ENCODE peak calls at places on chromosome 3, in four cellular contexts. One of them, this sample, is unnamed.

GRCh38 chr3:9231006-9231405 is 18.4 kb downstream of the SRGAP3 start:
- DNase-seq in stimulated activated CD8-positive, alpha-beta memory T cell treated with anti-CD3 and anti-CD28 coated beads, Interleukin-2, amount 100 ng/mL, for 1 hour: no peak
- DNase-seq in non-pigmented ciliary epithelial cell: no peak
- DNase-seq in brain microvascular endothelial cell: no peak
- DNase-seq in this sample: no peak

GRCh38 chr3:140627756-140628155 is 50.1 kb upstream of the TRIM42 start:
- DNase-seq in non-pigmented ciliary epithelial cell: no peak
- DNase-seq in brain microvascular endothelial cell: no peak
- DNase-seq in stimulated activated CD8-positive, alpha-beta memory T cell treated with anti-CD3 and anti-CD28 coated beads, Interleukin-2, amount 100 ng/mL, for 1 hour: no peak
- DNase-seq in this sample: no peak

GRCh38 chr3:146507331-146508120 is 36.9 kb downstream of the PLSCR1 start:
- DNase-seq in stimulated activated CD8-positive, alpha-beta memory T cell treated with anti-CD3 and anti-CD28 coated beads, Interleukin-2, amount 100 ng/mL, for 1 hour: no peak
- DNase-seq in non-pigmented ciliary epithelial cell: no peak
- DNase-seq in brain microvascular endothelial cell: no peak
- DNase-seq in this sample: no peak

GRCh38 chr3:65484964-65485363 is 553.8 kb downstream of the MAGI1 start:
- DNase-seq in brain microvascular endothelial cell: no peak
- DNase-seq in stimulated activated CD8-positive, alpha-beta memory T cell treated with anti-CD3 and anti-CD28 coated beads, Interleukin-2, amount 100 ng/mL, for 1 hour: no peak
- DNase-seq in non-pigmented ciliary epithelial cell: no peak
- DNase-seq in this sample: no peak

GRCh38 chr3:197468167-197468566 is 87.6 kb downstream of the BDH1 start:
- DNase-seq in non-pigmented ciliary epithelial cell: no peak
- DNase-seq in stimulated activated CD8-positive, alpha-beta memory T cell treated with anti-CD3 and anti-CD28 coated beads, Interleukin-2, amount 100 ng/mL, for 1 hour: no peak
- DNase-seq in brain microvascular endothelial cell: no peak
- DNase-seq in this sample: no peak

GRCh38 chr3:24184528-24185176 is 239.6 kb downstream of the NR1D2 start:
- DNase-seq in stimulated activated CD8-positive, alpha-beta memory T cell treated with anti-CD3 and anti-CD28 coated beads, Interleukin-2, amount 100 ng/mL, for 1 hour: no peak
- DNase-seq in brain microvascular endothelial cell: no peak
- DNase-seq in non-pigmented ciliary epithelial cell: no peak
- DNase-seq in this sample: no peak

GRCh38 chr3:141402476-141403171 is 34.3 kb downstream of the ZBTB38 start:
- DNase-seq in non-pigmented ciliary epithelial cell: no peak
- DNase-seq in stimulated activated CD8-positive, alpha-beta memory T cell treated with anti-CD3 and anti-CD28 coated beads, Interleukin-2, amount 100 ng/mL, for 1 hour: peak; percentile 11
- DNase-seq in brain microvascular endothelial cell: peak; percentile 56
- DNase-seq in this sample: peak; percentile 41

GRCh38 chr3:149968216-149968615 is 2.5 kb downstream of the PFN2 start:
- DNase-seq in stimulated activated CD8-positive, alpha-beta memory T cell treated with anti-CD3 and anti-CD28 coated beads, Interleukin-2, amount 100 ng/mL, for 1 hour: no peak
- DNase-seq in non-pigmented ciliary epithelial cell: no peak
- DNase-seq in brain microvascular endothelial cell: peak; percentile 22
- DNase-seq in this sample: peak; percentile 28

GRCh38 chr3:184578218-184578617 is 16.6 kb downstream of the EPHB3 start:
- DNase-seq in brain microvascular endothelial cell: no peak
- DNase-seq in non-pigmented ciliary epithelial cell: no peak
- DNase-seq in stimulated activated CD8-positive, alpha-beta memory T cell treated with anti-CD3 and anti-CD28 coated beads, Interleukin-2, amount 100 ng/mL, for 1 hour: no peak
- DNase-seq in this sample: no peak

GRCh38 chr3:176159796-176160195 is 1037.5 kb downstream of the TBL1XR1 start:
- DNase-seq in brain microvascular endothelial cell: peak; percentile 16
- DNase-seq in stimulated activated CD8-positive, alpha-beta memory T cell treated with anti-CD3 and anti-CD28 coated beads, Interleukin-2, amount 100 ng/mL, for 1 hour: no peak
- DNase-seq in non-pigmented ciliary epithelial cell: no peak
- DNase-seq in this sample: no peak

GRCh38 chr3:69115731-69116130 is 6.7 kb downstream of the LMOD3 start:
- DNase-seq in non-pigmented ciliary epithelial cell: no peak
- DNase-seq in stimulated activated CD8-positive, alpha-beta memory T cell treated with anti-CD3 and anti-CD28 coated beads, Interleukin-2, amount 100 ng/mL, for 1 hour: no peak
- DNase-seq in brain microvascular endothelial cell: no peak
- DNase-seq in this sample: no peak

GRCh38 chr3:73573204-73573603 is 51.5 kb downstream of the PDZRN3 start:
- DNase-seq in brain microvascular endothelial cell: no peak
- DNase-seq in stimulated activated CD8-positive, alpha-beta memory T cell treated with anti-CD3 and anti-CD28 coated beads, Interleukin-2, amount 100 ng/mL, for 1 hour: no peak
- DNase-seq in non-pigmented ciliary epithelial cell: no peak
- DNase-seq in this sample: no peak

GRCh38 chr3:33855884-33856546 is 57.6 kb downstream of the PDCD6IP start:
- DNase-seq in non-pigmented ciliary epithelial cell: no peak
- DNase-seq in stimulated activated CD8-positive, alpha-beta memory T cell treated with anti-CD3 and anti-CD28 coated beads, Interleukin-2, amount 100 ng/mL, for 1 hour: no peak
- DNase-seq in brain microvascular endothelial cell: peak; percentile 28
- DNase-seq in this sample: no peak

GRCh38 chr3:50573566-50574279 is 4.4 kb downstream of the HEMK1 start:
- DNase-seq in stimulated activated CD8-positive, alpha-beta memory T cell treated with anti-CD3 and anti-CD28 coated beads, Interleukin-2, amount 100 ng/mL, for 1 hour: peak; percentile 45
- DNase-seq in non-pigmented ciliary epithelial cell: no peak
- DNase-seq in brain microvascular endothelial cell: no peak
- DNase-seq in this sample: no peak

GRCh38 chr3:128993461-128994172 is at the start of gene CFAP92:
- DNase-seq in brain microvascular endothelial cell: peak; percentile 65
- DNase-seq in non-pigmented ciliary epithelial cell: peak; percentile 5
- DNase-seq in stimulated activated CD8-positive, alpha-beta memory T cell treated with anti-CD3 and anti-CD28 coated beads, Interleukin-2, amount 100 ng/mL, for 1 hour: peak; percentile 87
- DNase-seq in this sample: no peak

GRCh38 chr3:195069501-195070251 is 201.3 kb downstream of the XXYLT1 start:
- DNase-seq in stimulated activated CD8-positive, alpha-beta memory T cell treated with anti-CD3 and anti-CD28 coated beads, Interleukin-2, amount 100 ng/mL, for 1 hour: no peak
- DNase-seq in non-pigmented ciliary epithelial cell: no peak
- DNase-seq in brain microvascular endothelial cell: no peak
- DNase-seq in this sample: no peak

GRCh38 chr3:136351905-136352304 is 101.8 kb downstream of the PCCB start:
- DNase-seq in non-pigmented ciliary epithelial cell: no peak
- DNase-seq in stimulated activated CD8-positive, alpha-beta memory T cell treated with anti-CD3 and anti-CD28 coated beads, Interleukin-2, amount 100 ng/mL, for 1 hour: no peak
- DNase-seq in brain microvascular endothelial cell: no peak
- DNase-seq in this sample: peak; percentile 16

GRCh38 chr3:28677581-28677980 is 329.0 kb upstream of the AZI2 start:
- DNase-seq in stimulated activated CD8-positive, alpha-beta memory T cell treated with anti-CD3 and anti-CD28 coated beads, Interleukin-2, amount 100 ng/mL, for 1 hour: no peak
- DNase-seq in brain microvascular endothelial cell: no peak
- DNase-seq in non-pigmented ciliary epithelial cell: no peak
- DNase-seq in this sample: no peak

GRCh38 chr3:37813403-37813802 is 48.3 kb upstream of the CTDSPL start:
- DNase-seq in non-pigmented ciliary epithelial cell: no peak
- DNase-seq in stimulated activated CD8-positive, alpha-beta memory T cell treated with anti-CD3 and anti-CD28 coated beads, Interleukin-2, amount 100 ng/mL, for 1 hour: no peak
- DNase-seq in brain microvascular endothelial cell: no peak
- DNase-seq in this sample: no peak

GRCh38 chr3:38125305-38126120 is 11.4 kb downstream of the ACAA1 start:
- DNase-seq in non-pigmented ciliary epithelial cell: no peak
- DNase-seq in brain microvascular endothelial cell: no peak
- DNase-seq in stimulated activated CD8-positive, alpha-beta memory T cell treated with anti-CD3 and anti-CD28 coated beads, Interleukin-2, amount 100 ng/mL, for 1 hour: no peak
- DNase-seq in this sample: no peak